ENCODE peak calls at places on chromosomes 5 and 9, in seven cellular contexts. One of them, this sample, is unnamed.

GRCh38 chr9:135743546-135744332 is 41.8 kb downstream of the KCNT1 start:
- DNase-seq in CD8-positive, alpha-beta T cell: no peak
- DNase-seq in GM10248: no peak
- DNase-seq in tibial nerve: no peak
- DNase-seq in left ventricle myocardium inferior: peak; percentile 49
- DNase-seq in lower leg skin: no peak
- DNase-seq in A549: no peak
- DNase-seq in this sample: peak; percentile 83

GRCh38 chr5:66738136-66738535 is 141.9 kb downstream of the MAST4 start:
- DNase-seq in CD8-positive, alpha-beta T cell: no peak
- DNase-seq in GM10248: no peak
- DNase-seq in tibial nerve: no peak
- DNase-seq in left ventricle myocardium inferior: no peak
- DNase-seq in lower leg skin: no peak
- DNase-seq in A549: no peak
- DNase-seq in this sample: no peak

GRCh38 chr5:2738156-2738699 is 13.2 kb downstream of the IRX2 start:
- DNase-seq in CD8-positive, alpha-beta T cell: no peak
- DNase-seq in GM10248: no peak
- DNase-seq in tibial nerve: no peak
- DNase-seq in left ventricle myocardium inferior: no peak
- DNase-seq in lower leg skin: no peak
- DNase-seq in A549: no peak
- DNase-seq in this sample: no peak

GRCh38 chr9:37202091-37202490 is 81.7 kb downstream of the ZCCHC7 start:
- DNase-seq in CD8-positive, alpha-beta T cell: no peak
- DNase-seq in GM10248: no peak
- DNase-seq in tibial nerve: no peak
- DNase-seq in left ventricle myocardium inferior: no peak
- DNase-seq in lower leg skin: no peak
- DNase-seq in A549: no peak
- DNase-seq in this sample: no peak

GRCh38 chr9:84975926-84976325 is 306.4 kb downstream of the NTRK2 start:
- DNase-seq in CD8-positive, alpha-beta T cell: no peak
- DNase-seq in GM10248: no peak
- DNase-seq in tibial nerve: no peak
- DNase-seq in left ventricle myocardium inferior: no peak
- DNase-seq in lower leg skin: no peak
- DNase-seq in A549: no peak
- DNase-seq in this sample: no peak

GRCh38 chr5:159106193-159106568 is 6.5 kb upstream of the EBF1 start:
- DNase-seq in CD8-positive, alpha-beta T cell: no peak
- DNase-seq in GM10248: no peak
- DNase-seq in tibial nerve: no peak
- DNase-seq in left ventricle myocardium inferior: no peak
- DNase-seq in lower leg skin: no peak
- DNase-seq in A549: no peak
- DNase-seq in this sample: no peak

GRCh38 chr9:6997330-6997729 is 239.6 kb downstream of the KDM4C start:
- DNase-seq in CD8-positive, alpha-beta T cell: no peak
- DNase-seq in GM10248: no peak
- DNase-seq in tibial nerve: no peak
- DNase-seq in left ventricle myocardium inferior: no peak
- DNase-seq in lower leg skin: no peak
- DNase-seq in A549: no peak
- DNase-seq in this sample: no peak

GRCh38 chr9:95031711-95032461 is 285.6 kb downstream of the FANCC start:
- DNase-seq in CD8-positive, alpha-beta T cell: no peak
- DNase-seq in GM10248: no peak
- DNase-seq in tibial nerve: no peak
- DNase-seq in left ventricle myocardium inferior: no peak
- DNase-seq in lower leg skin: no peak
- DNase-seq in A549: no peak
- DNase-seq in this sample: no peak

GRCh38 chr5:180401236-180401907 is 48.2 kb upstream of the GFPT2 start:
- DNase-seq in CD8-positive, alpha-beta T cell: no peak
- DNase-seq in GM10248: no peak
- DNase-seq in tibial nerve: no peak
- DNase-seq in left ventricle myocardium inferior: no peak
- DNase-seq in lower leg skin: no peak
- DNase-seq in A549: no peak
- DNase-seq in this sample: no peak

GRCh38 chr5:112902561-112902960 is 19.5 kb downstream of the REEP5 start:
- DNase-seq in CD8-positive, alpha-beta T cell: no peak
- DNase-seq in GM10248: no peak
- DNase-seq in tibial nerve: no peak
- DNase-seq in left ventricle myocardium inferior: no peak
- DNase-seq in lower leg skin: no peak
- DNase-seq in A549: no peak
- DNase-seq in this sample: no peak

GRCh38 chr9:24912767-24913166 is 367.1 kb upstream of the IZUMO3 start:
- DNase-seq in CD8-positive, alpha-beta T cell: no peak
- DNase-seq in GM10248: no peak
- DNase-seq in tibial nerve: no peak
- DNase-seq in left ventricle myocardium inferior: no peak
- DNase-seq in lower leg skin: no peak
- DNase-seq in A549: no peak
- DNase-seq in this sample: no peak

GRCh38 chr9:133105461-133105770 is 15.6 kb downstream of the RALGDS start:
- DNase-seq in CD8-positive, alpha-beta T cell: no peak
- DNase-seq in GM10248: no peak
- DNase-seq in tibial nerve: no peak
- DNase-seq in left ventricle myocardium inferior: no peak
- DNase-seq in lower leg skin: no peak
- DNase-seq in A549: no peak
- DNase-seq in this sample: no peak

GRCh38 chr5:134006119-134006514 is 1.3 kb upstream of the VDAC1 start:
- DNase-seq in CD8-positive, alpha-beta T cell: no peak
- DNase-seq in GM10248: no peak
- DNase-seq in tibial nerve: no peak
- DNase-seq in left ventricle myocardium inferior: no peak
- DNase-seq in lower leg skin: no peak
- DNase-seq in A549: no peak
- DNase-seq in this sample: no peak

GRCh38 chr9:133761641-133762248 is 23.6 kb upstream of the SARDH start:
- DNase-seq in CD8-positive, alpha-beta T cell: no peak
- DNase-seq in GM10248: no peak
- DNase-seq in tibial nerve: no peak
- DNase-seq in left ventricle myocardium inferior: no peak
- DNase-seq in lower leg skin: no peak
- DNase-seq in A549: no peak
- DNase-seq in this sample: no peak

GRCh38 chr5:176564002-176564401 is 14.9 kb downstream of the CDHR2 start:
- DNase-seq in CD8-positive, alpha-beta T cell: no peak
- DNase-seq in GM10248: no peak
- DNase-seq in tibial nerve: no peak
- DNase-seq in left ventricle myocardium inferior: no peak
- DNase-seq in lower leg skin: no peak
- DNase-seq in A549: no peak
- DNase-seq in this sample: no peak

GRCh38 chr5:76816110-76816831 is 2.6 kb upstream of the F2RL1 start:
- DNase-seq in CD8-positive, alpha-beta T cell: no peak
- DNase-seq in GM10248: no peak
- DNase-seq in tibial nerve: no peak
- DNase-seq in left ventricle myocardium inferior: no peak
- DNase-seq in lower leg skin: no peak
- DNase-seq in A549: no peak
- DNase-seq in this sample: no peak

GRCh38 chr9:2132484-2133082 is 117.4 kb downstream of the SMARCA2 start:
- DNase-seq in CD8-positive, alpha-beta T cell: no peak
- DNase-seq in GM10248: peak; percentile 17
- DNase-seq in tibial nerve: no peak
- DNase-seq in left ventricle myocardium inferior: no peak
- DNase-seq in lower leg skin: no peak
- DNase-seq in A549: peak; percentile 27
- DNase-seq in this sample: no peak

GRCh38 chr9:138020795-138021182 is 143.2 kb downstream of the CACNA1B start:
- DNase-seq in CD8-positive, alpha-beta T cell: no peak
- DNase-seq in GM10248: peak; percentile 9
- DNase-seq in tibial nerve: no peak
- DNase-seq in left ventricle myocardium inferior: no peak
- DNase-seq in lower leg skin: no peak
- DNase-seq in A549: no peak
- DNase-seq in this sample: no peak

GRCh38 chr5:14296533-14297331 is 153.6 kb downstream of the TRIO start:
- DNase-seq in CD8-positive, alpha-beta T cell: no peak
- DNase-seq in GM10248: no peak
- DNase-seq in tibial nerve: no peak
- DNase-seq in left ventricle myocardium inferior: no peak
- DNase-seq in lower leg skin: no peak
- DNase-seq in A549: no peak
- DNase-seq in this sample: no peak

GRCh38 chr5:63261695-63262094 is 683.1 kb downstream of the LRRC70 start:
- DNase-seq in CD8-positive, alpha-beta T cell: no peak
- DNase-seq in GM10248: no peak
- DNase-seq in tibial nerve: no peak
- DNase-seq in left ventricle myocardium inferior: no peak
- DNase-seq in lower leg skin: no peak
- DNase-seq in A549: no peak
- DNase-seq in this sample: no peak

GRCh38 chr9:20205821-20206220 is 416.5 kb downstream of the MLLT3 start:
- DNase-seq in CD8-positive, alpha-beta T cell: no peak
- DNase-seq in GM10248: no peak
- DNase-seq in tibial nerve: no peak
- DNase-seq in left ventricle myocardium inferior: no peak
- DNase-seq in lower leg skin: no peak
- DNase-seq in A549: no peak
- DNase-seq in this sample: no peak

GRCh38 chr5:103562453-103563157 is at the start of gene NUDT12:
- DNase-seq in CD8-positive, alpha-beta T cell: peak; percentile 36
- DNase-seq in GM10248: peak; percentile 72
- DNase-seq in tibial nerve: peak; percentile 26
- DNase-seq in left ventricle myocardium inferior: peak; percentile 65
- DNase-seq in lower leg skin: peak; percentile 38
- DNase-seq in A549: peak; percentile 54
- DNase-seq in this sample: peak; percentile 70

DNA sequence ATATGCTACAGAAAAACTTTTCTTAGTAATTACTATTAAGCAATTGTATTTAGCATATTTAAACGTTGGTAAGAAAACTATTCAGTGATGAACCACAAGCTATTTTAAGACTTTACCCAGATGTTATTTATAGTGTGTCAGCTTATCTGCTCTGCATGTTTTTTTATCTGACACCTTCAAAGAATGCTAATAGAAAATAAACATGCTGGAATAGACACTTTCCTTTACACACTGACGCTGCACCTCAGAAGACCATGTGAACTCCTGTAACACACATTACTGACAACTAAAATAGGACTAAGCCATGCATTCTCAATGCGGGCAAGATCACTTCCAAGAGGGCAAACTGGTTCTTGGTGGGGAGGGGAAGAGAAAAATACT is 38.3 kb downstream of the FNIP1 start:
- DNase-seq in CD8-positive, alpha-beta T cell: no peak
- DNase-seq in GM10248: no peak
- DNase-seq in tibial nerve: no peak
- DNase-seq in left ventricle myocardium inferior: no peak
- DNase-seq in lower leg skin: no peak
- DNase-seq in A549: no peak
- DNase-seq in this sample: no peak
- TF ChIP-seq CTCF in CD8-positive, alpha-beta T cell: no peak
- TF ChIP-seq CTCF in GM10248: no peak
- TF ChIP-seq CTCF in tibial nerve: no peak
- TF ChIP-seq CTCF in left ventricle myocardium inferior: no peak
- TF ChIP-seq CTCF in lower leg skin: no peak
- TF ChIP-seq CTCF in A549: no peak
- TF ChIP-seq CTCF in this sample: no peak

DNA sequence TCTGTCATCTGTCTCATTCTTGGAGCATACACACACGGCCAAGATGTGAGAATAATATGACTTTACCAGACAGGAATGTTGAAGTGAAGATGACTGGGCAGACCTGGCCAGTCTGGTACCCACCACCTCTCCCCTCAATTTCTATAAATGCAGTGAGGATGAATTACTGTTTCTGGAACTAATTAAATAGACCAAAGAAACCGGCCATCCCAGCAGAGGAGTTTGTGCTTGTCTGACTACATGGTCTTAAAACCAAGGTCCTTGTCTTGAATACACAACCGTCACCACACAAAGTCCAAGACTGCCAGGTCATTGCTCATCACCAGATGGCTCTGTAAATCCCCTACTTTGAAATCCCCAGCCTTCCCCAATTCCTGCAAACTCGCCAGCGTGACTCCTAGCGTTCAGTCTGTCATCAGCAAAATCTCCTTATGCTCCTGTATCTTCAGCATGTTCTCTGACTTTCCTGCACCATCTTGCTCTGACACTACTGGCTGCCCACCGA is 147.2 kb downstream of the PDE4D start:
- DNase-seq in CD8-positive, alpha-beta T cell: no peak
- DNase-seq in GM10248: no peak
- DNase-seq in tibial nerve: no peak
- DNase-seq in left ventricle myocardium inferior: no peak
- DNase-seq in lower leg skin: no peak
- DNase-seq in A549: peak; percentile 94
- DNase-seq in this sample: peak; percentile 48
- TF ChIP-seq CTCF in CD8-positive, alpha-beta T cell: no peak
- TF ChIP-seq CTCF in GM10248: no peak
- TF ChIP-seq CTCF in tibial nerve: no peak
- TF ChIP-seq CTCF in left ventricle myocardium inferior: no peak
- TF ChIP-seq CTCF in lower leg skin: no peak
- TF ChIP-seq CTCF in A549: peak; percentile 44
- TF ChIP-seq CTCF in this sample: no peak

GRCh38 chr5:178208540-178209227 is 4.4 kb downstream of the HNRNPAB start:
- DNase-seq in CD8-positive, alpha-beta T cell: no peak
- DNase-seq in GM10248: no peak
- DNase-seq in tibial nerve: no peak
- DNase-seq in left ventricle myocardium inferior: no peak
- DNase-seq in lower leg skin: no peak
- DNase-seq in A549: no peak
- DNase-seq in this sample: no peak
- TF ChIP-seq CTCF in CD8-positive, alpha-beta T cell: peak; percentile 14
- TF ChIP-seq CTCF in GM10248: no peak
- TF ChIP-seq CTCF in tibial nerve: no peak
- TF ChIP-seq CTCF in left ventricle myocardium inferior: no peak
- TF ChIP-seq CTCF in lower leg skin: no peak
- TF ChIP-seq CTCF in A549: no peak
- TF ChIP-seq CTCF in this sample: peak; percentile 4

DNA sequence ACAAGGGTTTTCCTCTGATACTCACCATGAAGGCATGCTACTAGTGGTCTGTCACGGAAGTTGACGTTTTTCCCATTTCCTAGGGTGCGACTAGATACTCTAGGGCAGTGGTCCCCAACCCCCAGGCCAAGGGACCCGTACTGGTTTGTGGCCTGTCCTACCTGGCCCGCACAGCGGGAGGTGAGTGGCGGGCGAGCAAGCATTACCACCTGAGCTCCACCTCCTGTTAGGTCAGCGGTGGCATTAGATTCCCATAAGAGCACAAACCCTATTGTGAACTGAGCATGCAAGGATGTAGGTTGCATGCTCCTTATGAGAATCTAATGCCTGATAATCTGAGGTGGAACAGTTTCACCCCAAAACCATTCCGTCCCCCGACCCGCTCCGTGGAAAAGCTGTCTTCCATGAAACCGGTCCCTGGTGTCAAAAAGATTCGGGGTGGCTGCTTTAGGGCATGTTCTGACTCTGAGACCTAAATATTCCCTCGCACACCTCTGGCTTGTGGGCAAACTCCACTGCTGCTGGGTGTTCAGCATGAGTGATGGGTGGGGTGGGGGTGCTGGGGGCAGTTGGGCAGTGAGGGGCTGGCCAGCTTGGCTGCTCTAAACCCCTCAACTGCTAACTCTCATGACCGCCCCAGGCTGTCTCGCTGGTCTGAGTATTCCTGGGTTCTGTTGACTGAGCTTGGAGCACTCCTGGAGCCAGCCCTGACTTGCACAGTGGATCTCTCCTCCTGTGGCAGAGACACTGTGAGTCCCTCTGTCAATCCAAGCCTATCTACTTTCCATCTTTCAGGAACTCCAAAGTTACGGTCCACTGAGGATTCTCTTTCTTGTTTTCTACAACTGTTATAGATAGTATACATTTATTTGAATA is 78.3 kb upstream of the NEK6 start:
- DNase-seq in CD8-positive, alpha-beta T cell: no peak
- DNase-seq in GM10248: no peak
- DNase-seq in tibial nerve: no peak
- DNase-seq in left ventricle myocardium inferior: no peak
- DNase-seq in lower leg skin: no peak
- DNase-seq in A549: no peak
- DNase-seq in this sample: no peak
- TF ChIP-seq CTCF in CD8-positive, alpha-beta T cell: no peak
- TF ChIP-seq CTCF in GM10248: no peak
- TF ChIP-seq CTCF in tibial nerve: no peak
- TF ChIP-seq CTCF in left ventricle myocardium inferior: no peak
- TF ChIP-seq CTCF in lower leg skin: no peak
- TF ChIP-seq CTCF in A549: no peak
- TF ChIP-seq CTCF in this sample: no peak

This sample was measured in psoas muscle.